ENCODE peak calls at places on chromosomes 1 and 21, in four cellular contexts. One of them, this sample, is unnamed.

GRCh38 chr1:181097242-181097641 is 8.7 kb downstream of the IER5 start:
- DNase-seq in left ventricle myocardium inferior: no peak
- DNase-seq in fibroblast of mammary gland: peak; percentile 64
- DNase-seq in astrocyte of the spinal cord: no peak
- DNase-seq in this sample: no peak

GRCh38 chr1:211675230-211676105 is at the start of gene NEK2:
- DNase-seq in left ventricle myocardium inferior: peak; percentile 85
- DNase-seq in astrocyte of the spinal cord: peak; percentile 92
- DNase-seq in fibroblast of mammary gland: peak; percentile 92
- DNase-seq in this sample: peak; percentile 58

GRCh38 chr1:5905431-5905830 is 86.8 kb downstream of the NPHP4 start:
- DNase-seq in left ventricle myocardium inferior: no peak
- DNase-seq in fibroblast of mammary gland: no peak
- DNase-seq in astrocyte of the spinal cord: no peak
- DNase-seq in this sample: no peak

GRCh38 chr1:113934511-113935055 is 5.5 kb downstream of the HIPK1 start:
- DNase-seq in left ventricle myocardium inferior: no peak
- DNase-seq in astrocyte of the spinal cord: no peak
- DNase-seq in fibroblast of mammary gland: no peak
- DNase-seq in this sample: no peak

GRCh38 chr1:166197141-166197540 is 30.3 kb upstream of the FAM78B start:
- DNase-seq in left ventricle myocardium inferior: no peak
- DNase-seq in astrocyte of the spinal cord: no peak
- DNase-seq in fibroblast of mammary gland: peak; percentile 3
- DNase-seq in this sample: no peak

GRCh38 chr1:209766051-209766450 is 10.2 kb downstream of the TRAF3IP3 start:
- DNase-seq in fibroblast of mammary gland: no peak
- DNase-seq in astrocyte of the spinal cord: no peak
- DNase-seq in left ventricle myocardium inferior: no peak
- DNase-seq in this sample: no peak

GRCh38 chr1:198220428-198220827 is 63.6 kb downstream of the NEK7 start:
- DNase-seq in fibroblast of mammary gland: peak; percentile 95
- DNase-seq in left ventricle myocardium inferior: no peak
- DNase-seq in astrocyte of the spinal cord: peak; percentile 95
- DNase-seq in this sample: peak; percentile 81

GRCh38 chr1:166164995-166165660 is 1.7 kb downstream of the FAM78B start:
- DNase-seq in astrocyte of the spinal cord: peak; percentile 61
- DNase-seq in left ventricle myocardium inferior: peak; percentile 55
- DNase-seq in fibroblast of mammary gland: peak; percentile 48
- DNase-seq in this sample: no peak

GRCh38 chr1:104463126-104463697 is 713.5 kb downstream of the AMY1C start:
- DNase-seq in left ventricle myocardium inferior: no peak
- DNase-seq in fibroblast of mammary gland: no peak
- DNase-seq in astrocyte of the spinal cord: no peak
- DNase-seq in this sample: no peak

GRCh38 chr1:183226361-183226760 is 40.3 kb downstream of the LAMC2 start:
- DNase-seq in left ventricle myocardium inferior: no peak
- DNase-seq in astrocyte of the spinal cord: no peak
- DNase-seq in fibroblast of mammary gland: no peak
- DNase-seq in this sample: no peak

GRCh38 chr1:245583575-245584330 is 429.0 kb downstream of the KIF26B start:
- DNase-seq in fibroblast of mammary gland: peak; percentile 24
- DNase-seq in astrocyte of the spinal cord: no peak
- DNase-seq in left ventricle myocardium inferior: no peak
- DNase-seq in this sample: no peak

GRCh38 chr1:111921948-111922347 is 67.5 kb downstream of the KCND3 start:
- DNase-seq in astrocyte of the spinal cord: no peak
- DNase-seq in left ventricle myocardium inferior: no peak
- DNase-seq in fibroblast of mammary gland: no peak
- DNase-seq in this sample: no peak

GRCh38 chr1:60866251-60866650 is 216.1 kb upstream of the NFIA start:
- DNase-seq in fibroblast of mammary gland: no peak
- DNase-seq in astrocyte of the spinal cord: no peak
- DNase-seq in left ventricle myocardium inferior: no peak
- DNase-seq in this sample: no peak

GRCh38 chr1:226149806-226150205 is 36.7 kb downstream of the ACBD3 start:
- DNase-seq in left ventricle myocardium inferior: no peak
- DNase-seq in fibroblast of mammary gland: peak; percentile 48
- DNase-seq in astrocyte of the spinal cord: no peak
- DNase-seq in this sample: no peak

GRCh38 chr1:222817529-222817928 is 2.7 kb downstream of the DISP1 start:
- DNase-seq in fibroblast of mammary gland: peak; percentile 99
- DNase-seq in left ventricle myocardium inferior: no peak
- DNase-seq in astrocyte of the spinal cord: peak; percentile 90
- DNase-seq in this sample: peak; percentile 81

GRCh38 chr1:82321794-82322193 is 521.1 kb downstream of the ADGRL2 start:
- DNase-seq in fibroblast of mammary gland: no peak
- DNase-seq in left ventricle myocardium inferior: no peak
- DNase-seq in astrocyte of the spinal cord: no peak
- DNase-seq in this sample: no peak

GRCh38 chr1:48878191-48878940 is 101.7 kb upstream of the BEND5 start:
- DNase-seq in fibroblast of mammary gland: peak; percentile 96
- DNase-seq in left ventricle myocardium inferior: no peak
- DNase-seq in astrocyte of the spinal cord: peak; percentile 88
- DNase-seq in this sample: peak; percentile 95

GRCh38 chr1:10724052-10724494 is 72.4 kb downstream of the CASZ1 start:
- DNase-seq in astrocyte of the spinal cord: peak; percentile 39
- DNase-seq in left ventricle myocardium inferior: peak; percentile 63
- DNase-seq in fibroblast of mammary gland: peak; percentile 36
- DNase-seq in this sample: no peak

GRCh38 chr1:6358757-6359567 is 34.6 kb downstream of the ACOT7 start:
- DNase-seq in fibroblast of mammary gland: peak; percentile 53
- DNase-seq in astrocyte of the spinal cord: peak; percentile 69
- DNase-seq in left ventricle myocardium inferior: no peak
- DNase-seq in this sample: no peak

GRCh38 chr1:63618001-63618400 is 24.8 kb downstream of the PGM1 start:
- DNase-seq in left ventricle myocardium inferior: no peak
- DNase-seq in fibroblast of mammary gland: no peak
- DNase-seq in astrocyte of the spinal cord: peak; percentile 14
- DNase-seq in this sample: no peak

GRCh38 chr1:226086776-226087175 is 24.3 kb downstream of the H3-3A start:
- DNase-seq in left ventricle myocardium inferior: no peak
- DNase-seq in fibroblast of mammary gland: no peak
- DNase-seq in astrocyte of the spinal cord: no peak
- DNase-seq in this sample: no peak

GRCh38 chr1:233304489-233305102 is 9.1 kb upstream of the PCNX2 start:
- DNase-seq in fibroblast of mammary gland: peak; percentile 35
- DNase-seq in left ventricle myocardium inferior: no peak
- DNase-seq in astrocyte of the spinal cord: peak; percentile 25
- DNase-seq in this sample: no peak

GRCh38 chr1:205274041-205274691 is 46.4 kb downstream of the TMCC2 start:
- DNase-seq in fibroblast of mammary gland: no peak
- DNase-seq in astrocyte of the spinal cord: no peak
- DNase-seq in left ventricle myocardium inferior: no peak
- DNase-seq in this sample: no peak

GRCh38 chr1:46102769-46103476 is 29.5 kb downstream of the PIK3R3 start:
- DNase-seq in fibroblast of mammary gland: no peak
- DNase-seq in astrocyte of the spinal cord: peak; percentile 19
- DNase-seq in left ventricle myocardium inferior: no peak
- DNase-seq in this sample: no peak

GRCh38 chr1:116693759-116694482 is 26.4 kb upstream of the IGSF3 start:
- DNase-seq in fibroblast of mammary gland: peak; percentile 90
- DNase-seq in astrocyte of the spinal cord: peak; percentile 55
- DNase-seq in left ventricle myocardium inferior: no peak
- DNase-seq in this sample: peak; percentile 88

GRCh38 chr1:154329152-154329521 is 3.8 kb downstream of the ATP8B2 start:
- DNase-seq in fibroblast of mammary gland: no peak
- DNase-seq in left ventricle myocardium inferior: no peak
- DNase-seq in astrocyte of the spinal cord: peak; percentile 82
- DNase-seq in this sample: no peak

GRCh38 chr1:28085129-28085528 is 3.3 kb downstream of the EYA3 start:
- DNase-seq in fibroblast of mammary gland: no peak
- DNase-seq in left ventricle myocardium inferior: no peak
- DNase-seq in astrocyte of the spinal cord: no peak
- DNase-seq in this sample: no peak
- H3K4me3 ChIP-seq in fibroblast of mammary gland: no peak overlapping the region
- H3K4me3 ChIP-seq in left ventricle myocardium inferior: no peak overlapping the region
- H3K4me3 ChIP-seq in astrocyte of the spinal cord: no peak overlapping the region
- H3K4me3 ChIP-seq in this sample: no peak overlapping the region

DNA sequence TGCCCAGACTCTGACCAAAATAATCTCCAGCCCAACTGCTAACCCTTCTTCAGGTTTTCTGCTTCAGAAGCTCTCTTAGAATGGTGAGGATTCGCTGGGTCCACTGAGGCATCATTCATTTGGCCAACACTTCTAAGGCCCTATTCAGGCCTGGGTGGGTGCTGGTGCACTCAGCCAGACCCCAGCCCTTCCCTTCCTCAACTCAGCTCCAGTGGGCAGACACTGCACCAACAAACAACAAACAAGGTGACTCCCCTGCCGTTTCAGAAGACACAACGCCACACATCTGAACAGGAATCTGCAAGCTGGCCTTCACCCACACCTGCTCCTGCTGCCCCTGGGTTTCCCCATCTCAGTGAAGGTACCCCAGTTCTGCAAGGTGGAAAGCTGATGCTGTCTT is 6.0 kb downstream of the HEYL start:
- DNase-seq in astrocyte of the spinal cord: no peak
- DNase-seq in fibroblast of mammary gland: no peak
- DNase-seq in left ventricle myocardium inferior: no peak
- DNase-seq in this sample: no peak
- H3K4me3 ChIP-seq in astrocyte of the spinal cord: no peak overlapping the region
- H3K4me3 ChIP-seq in fibroblast of mammary gland: peak overlapping the region; percentile 3
- H3K4me3 ChIP-seq in left ventricle myocardium inferior: peak overlapping the region; percentile 76
- H3K4me3 ChIP-seq in this sample: peak overlapping the region; percentile 10

GRCh38 chr1:158019177-158019868 is 25.9 kb downstream of the KIRREL1 start:
- DNase-seq in left ventricle myocardium inferior: no peak
- DNase-seq in fibroblast of mammary gland: peak; percentile 88
- DNase-seq in astrocyte of the spinal cord: peak; percentile 93
- DNase-seq in this sample: peak; percentile 77

GRCh38 chr1:158022554-158023278 is 29.3 kb downstream of the KIRREL1 start:
- DNase-seq in left ventricle myocardium inferior: no peak
- DNase-seq in fibroblast of mammary gland: no peak
- DNase-seq in astrocyte of the spinal cord: no peak
- DNase-seq in this sample: no peak

GRCh38 chr1:158017800-158018595 is 24.6 kb downstream of the KIRREL1 start:
- DNase-seq in astrocyte of the spinal cord: no peak
- DNase-seq in left ventricle myocardium inferior: no peak
- DNase-seq in fibroblast of mammary gland: no peak
- DNase-seq in this sample: no peak

GRCh38 chr1:158021721-158022120 is 28.3 kb downstream of the KIRREL1 start:
- DNase-seq in fibroblast of mammary gland: no peak
- DNase-seq in astrocyte of the spinal cord: no peak
- DNase-seq in left ventricle myocardium inferior: no peak
- DNase-seq in this sample: no peak

DNA sequence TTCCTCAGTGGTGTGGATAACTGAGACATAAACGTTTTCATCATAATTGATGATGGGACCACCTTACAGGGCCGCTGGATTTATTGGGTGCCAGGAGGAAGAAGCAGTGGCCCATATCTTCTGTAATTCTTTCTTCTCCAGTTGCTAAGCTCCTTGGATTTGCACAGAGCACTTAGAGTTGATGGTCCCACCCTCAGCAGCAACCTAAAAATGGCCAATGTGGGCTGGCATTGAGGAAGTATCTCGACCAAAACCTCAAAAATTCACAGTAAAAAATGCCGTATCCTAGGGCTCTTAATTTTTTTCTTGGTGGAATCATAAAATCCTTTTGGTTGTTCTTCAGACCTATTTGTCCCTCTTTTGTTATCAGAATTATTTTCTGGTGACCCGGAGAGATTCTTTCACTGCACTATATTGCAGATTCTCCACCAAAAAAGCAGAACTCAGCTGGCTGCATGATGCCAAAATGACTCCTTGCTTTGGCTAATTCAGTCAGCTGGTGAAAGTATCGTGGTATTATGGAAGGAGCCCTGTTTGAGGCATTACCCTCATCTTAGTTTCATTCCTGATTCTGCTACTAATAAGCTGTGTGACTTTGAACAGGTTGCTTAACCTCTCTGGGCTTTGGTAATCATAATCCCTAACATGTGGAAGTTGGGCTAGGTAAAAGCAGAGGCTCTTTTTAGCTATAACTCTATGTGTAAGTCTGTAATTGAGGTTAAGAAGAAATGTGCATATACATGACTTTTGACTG is 27.6 kb downstream of the KIRREL1 start:
- DNase-seq in astrocyte of the spinal cord: peak; percentile 50
- DNase-seq in left ventricle myocardium inferior: no peak
- DNase-seq in fibroblast of mammary gland: peak; percentile 25
- DNase-seq in this sample: no peak
- H3K4me3 ChIP-seq in astrocyte of the spinal cord: no peak overlapping the region
- H3K4me3 ChIP-seq in left ventricle myocardium inferior: no peak overlapping the region
- H3K4me3 ChIP-seq in fibroblast of mammary gland: no peak overlapping the region
- H3K4me3 ChIP-seq in this sample: no peak overlapping the region

DNA sequence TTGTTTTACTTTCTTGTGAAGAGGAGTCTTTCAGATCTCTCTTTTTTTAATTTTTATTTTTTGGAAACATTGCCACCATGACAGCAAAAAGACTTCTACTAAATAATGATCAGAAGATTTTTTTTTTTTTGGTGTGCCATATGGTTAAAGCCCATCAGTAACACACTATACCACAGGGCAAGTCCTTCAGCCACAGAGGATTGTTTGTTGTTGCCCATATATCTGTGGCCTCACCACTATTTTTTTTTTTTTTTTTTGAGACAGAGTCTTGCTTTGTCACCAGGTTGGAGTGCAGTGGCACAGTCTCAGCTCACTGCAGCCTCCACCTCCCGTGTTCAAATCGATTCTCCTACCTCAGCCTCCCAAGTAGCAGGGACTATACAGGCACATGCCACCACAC is 29.2 kb downstream of the UAP1 start:
- DNase-seq in fibroblast of mammary gland: no peak
- DNase-seq in astrocyte of the spinal cord: no peak
- DNase-seq in left ventricle myocardium inferior: no peak
- DNase-seq in this sample: no peak
- H3K4me3 ChIP-seq in fibroblast of mammary gland: no peak overlapping the region
- H3K4me3 ChIP-seq in astrocyte of the spinal cord: no peak overlapping the region
- H3K4me3 ChIP-seq in left ventricle myocardium inferior: no peak overlapping the region
- H3K4me3 ChIP-seq in this sample: no peak overlapping the region

GRCh38 chr21:46064870-46065214 is 33.1 kb upstream of the COL6A2 start:
- DNase-seq in fibroblast of mammary gland: no peak
- DNase-seq in astrocyte of the spinal cord: no peak
- DNase-seq in left ventricle myocardium inferior: no peak
- DNase-seq in this sample: no peak
- H3K4me3 ChIP-seq in fibroblast of mammary gland: no peak overlapping the region
- H3K4me3 ChIP-seq in astrocyte of the spinal cord: no peak overlapping the region
- H3K4me3 ChIP-seq in left ventricle myocardium inferior: peak overlapping the region; percentile 23
- H3K4me3 ChIP-seq in this sample: no peak overlapping the region

GRCh38 chr21:34891610-34891943 is 157.5 kb downstream of the RUNX1 start:
- DNase-seq in astrocyte of the spinal cord: no peak
- DNase-seq in left ventricle myocardium inferior: no peak
- DNase-seq in fibroblast of mammary gland: no peak
- DNase-seq in this sample: no peak

GRCh38 chr21:34890724-34891609 is 158.1 kb downstream of the RUNX1 start:
- DNase-seq in fibroblast of mammary gland: no peak
- DNase-seq in left ventricle myocardium inferior: peak; percentile 20
- DNase-seq in astrocyte of the spinal cord: peak; percentile 74
- DNase-seq in this sample: no peak

GRCh38 chr21:34894401-34894800 is 154.7 kb downstream of the RUNX1 start:
- DNase-seq in left ventricle myocardium inferior: no peak
- DNase-seq in fibroblast of mammary gland: no peak
- DNase-seq in astrocyte of the spinal cord: no peak
- DNase-seq in this sample: no peak

GRCh38 chr21:34890258-34890723 is 158.8 kb downstream of the RUNX1 start:
- DNase-seq in left ventricle myocardium inferior: no peak
- DNase-seq in astrocyte of the spinal cord: no peak
- DNase-seq in fibroblast of mammary gland: no peak
- DNase-seq in this sample: no peak

GRCh38 chr21:34892196-34892595 is 156.9 kb downstream of the RUNX1 start:
- DNase-seq in fibroblast of mammary gland: no peak
- DNase-seq in left ventricle myocardium inferior: no peak
- DNase-seq in astrocyte of the spinal cord: peak; percentile 54
- DNase-seq in this sample: no peak
- H3K4me3 ChIP-seq in fibroblast of mammary gland: no peak overlapping the region
- H3K4me3 ChIP-seq in left ventricle myocardium inferior: no peak overlapping the region
- H3K4me3 ChIP-seq in astrocyte of the spinal cord: no peak overlapping the region
- H3K4me3 ChIP-seq in this sample: no peak overlapping the region